ENCODE peak calls at places on chromosomes 2 and 18, in nine cellular contexts. Z, N, D, K, H, M, O, A and W are unnamed samples.

GRCh38 chr2:218618102-218618860 is 10.6 kb downstream of the PLCD4 start:
- DNase-seq in Z (no peak), N (no peak), D (peak; percentile 7), K (no peak), H (no peak), M (no peak), O (no peak), A (no peak), W (no peak)

GRCh38 chr2:222024934-222025890 is 273.6 kb downstream of the PAX3 start:
- DNase-seq in Z (no peak), N (no peak), D (peak; percentile 39), K (peak; percentile 7), H (no peak), M (peak; percentile 50), O (no peak), A (no peak), W (no peak)

GRCh38 chr2:1750935-1751767 is 6.8 kb upstream of the PXDN start:
- DNase-seq in Z (peak; percentile 84), N (peak; percentile 50), D (peak; percentile 42), K (peak; percentile 42), H (no peak), M (peak; percentile 68), O (no peak), A (no peak), W (peak; percentile 74)

GRCh38 chr2:183070942-183071844 is 7.4 kb upstream of the DUSP19 start:
- DNase-seq in Z (no peak), N (peak; percentile 57), D (no peak), K (no peak), H (no peak), M (peak; percentile 61), O (peak; percentile 69), A (no peak), W (no peak)

GRCh38 chr2:56025469-56026193 is 102.0 kb upstream of the EFEMP1 start:
- DNase-seq in Z (no peak), N (no peak), D (no peak), K (no peak), H (no peak), M (peak; percentile 37), O (no peak), A (no peak), W (no peak)

GRCh38 chr2:20490300-20491181 is 43.7 kb downstream of the RHOB start:
- DNase-seq in Z (no peak), N (no peak), D (no peak), K (no peak), H (no peak), M (no peak), O (no peak), A (peak; percentile 42), W (peak; percentile 81)

GRCh38 chr2:221075203-221075602 is 496.9 kb downstream of the EPHA4 start:
- DNase-seq in Z (no peak), N (no peak), D (no peak), K (no peak), H (no peak), M (peak; percentile 64), O (no peak), A (no peak), W (no peak)

GRCh38 chr2:108270768-108271506 is 17.8 kb upstream of the SULT1C2 start:
- DNase-seq in Z (no peak), N (no peak), D (no peak), K (no peak), H (peak; percentile 74), M (no peak), O (peak; percentile 75), A (no peak), W (no peak)

GRCh38 chr2:189613077-189613636 is 32.6 kb upstream of the SLC40A1 start:
- DNase-seq in Z (no peak), N (no peak), D (no peak), K (peak; percentile 69), H (no peak), M (peak; percentile 98), O (no peak), A (peak; percentile 37), W (no peak)

GRCh38 chr2:181916726-181917377 is 25.3 kb downstream of the ITPRID2 start:
- DNase-seq in Z (no peak), N (no peak), D (no peak), K (no peak), H (no peak), M (peak; percentile 79), O (no peak), A (no peak), W (no peak)

GRCh38 chr18:7205346-7205745 is 25.5 kb upstream of the LRRC30 start:
- DNase-seq in Z (no peak), N (no peak), D (no peak), K (no peak), H (no peak), M (no peak), O (no peak), A (no peak), W (no peak)

GRCh38 chr18:53887447-53887846 is 337.0 kb downstream of the MBD2 start:
- DNase-seq in Z (no peak), N (no peak), D (no peak), K (no peak), H (no peak), M (no peak), O (no peak), A (no peak), W (no peak)

GRCh38 chr2:152250421-152251100 is 75.0 kb upstream of the STAM2 start:
- DNase-seq in Z (no peak), N (no peak), D (no peak), K (no peak), H (no peak), M (no peak), O (no peak), A (no peak), W (no peak)

GRCh38 chr2:263774-264492 is at the start of gene SH3YL1:
- DNase-seq in Z (peak; percentile 79), N (peak; percentile 87), D (peak; percentile 16), K (no peak), H (peak; percentile 76), M (peak; percentile 7), O (peak; percentile 93), A (peak; percentile 6), W (peak; percentile 88)

GRCh38 chr2:131142849-131143248 is 37.7 kb downstream of the PLEKHB2 start:
- DNase-seq in Z (no peak), N (no peak), D (no peak), K (no peak), H (no peak), M (no peak), O (no peak), A (no peak), W (no peak)

GRCh38 chr2:156156580-156156979 is 175.9 kb downstream of the NR4A2 start:
- DNase-seq in Z (no peak), N (no peak), D (no peak), K (no peak), H (no peak), M (no peak), O (no peak), A (no peak), W (no peak)
- TF ChIP-seq CTCF in Z (no peak), N (peak; percentile 42), D (peak; percentile 18), K (no peak), H (peak; percentile 25), M (no peak), O (no peak), A (no peak), W (no peak)

GRCh38 chr2:203451686-203452085 is 83.4 kb downstream of the RAPH1 start:
- DNase-seq in Z (no peak), N (no peak), D (no peak), K (no peak), H (no peak), M (no peak), O (no peak), A (no peak), W (no peak)
- H3K36me3 ChIP-seq in Z (peaks cover 4% of the 10 kb centered on the region), N (peaks cover 3% of the 10 kb centered on the region), D (no peaks in the 10 kb centered on the region), K (no peaks in the 10 kb centered on the region), H (peaks cover 97% of the 10 kb centered on the region), M (peaks cover 3% of the 10 kb centered on the region), O (no peaks in the 10 kb centered on the region), A (peaks cover 57% of the 10 kb centered on the region), W (no peaks in the 10 kb centered on the region)

DNA sequence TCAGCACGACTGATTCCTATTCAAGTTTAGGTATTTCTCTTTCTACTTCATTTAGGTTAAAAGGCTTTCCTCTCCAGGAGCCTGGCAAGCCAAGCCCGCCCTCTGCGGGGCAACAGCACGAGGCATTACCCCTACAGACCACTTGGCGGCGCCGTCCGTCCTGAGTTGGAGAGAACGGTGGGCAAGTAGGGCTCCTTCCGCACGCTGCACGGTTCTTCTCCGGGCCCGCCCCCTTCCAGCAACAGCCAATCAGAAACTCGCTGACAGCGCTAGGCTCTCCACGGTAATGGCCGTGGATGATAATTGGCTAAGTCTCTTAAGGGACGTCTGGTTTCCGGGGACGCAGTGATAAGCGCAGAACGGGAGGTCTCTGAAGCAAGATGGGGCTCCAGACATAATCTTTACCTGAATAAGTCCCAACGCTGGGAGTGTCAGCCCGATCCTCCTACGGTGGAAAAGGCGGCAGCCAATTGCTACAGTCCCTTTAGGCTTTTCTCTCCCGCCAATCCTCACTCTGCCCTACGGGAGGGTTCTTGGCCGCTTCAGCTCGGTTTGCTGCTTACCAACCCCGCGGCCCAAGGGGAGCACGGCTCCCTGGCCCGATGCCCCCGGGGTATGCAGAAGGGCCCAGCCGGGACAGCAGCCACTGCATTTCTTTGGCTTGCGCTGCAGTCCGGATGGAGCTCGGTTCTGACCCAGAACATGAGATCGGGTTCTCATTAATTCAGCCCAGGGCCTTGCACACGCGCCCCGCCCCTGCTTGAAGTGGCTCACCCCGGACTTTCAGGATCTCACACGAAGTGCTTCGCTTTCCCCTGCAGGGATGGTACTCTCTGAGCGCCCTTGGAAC is 206.9 kb upstream of the PKDCC start:
- DNase-seq in Z (peak; percentile 96), N (peak; percentile 97), D (peak; percentile 95), K (peak; percentile 92), H (peak; percentile 97), M (peak; percentile 94), O (peak; percentile 98), A (peak; percentile 94), W (peak; percentile 97)
- TF ChIP-seq POLR2A in Z (no peak), N (no peak), D (peak; percentile 64), K (no peak), H (peak; percentile 75), M (peak; percentile 28), O (peak; percentile 77), A (peak; percentile 91), W (peak; percentile 61)

GRCh38 chr2:172970660-172971059 is 105.0 kb upstream of the MAP3K20 start:
- DNase-seq in Z (no peak), N (no peak), D (no peak), K (no peak), H (no peak), M (peak; percentile 37), O (no peak), A (no peak), W (no peak)
- TF ChIP-seq CTCF in Z (no peak), N (no peak), D (no peak), K (no peak), H (no peak), M (no peak), O (no peak), A (no peak), W (no peak)